ENCODE peak calls at places on chromosome 2, in six cellular contexts. N is GM20000; C is OCI-LY7; X is NCI-H146; Q is stimulated activated CD8-positive, alpha-beta memory T cell treated with anti-CD3 and anti-CD28 coated beads, Interleukin-4, amount 100 ng/mL, for 4 hours; L is effector memory CD8-positive, alpha-beta T cell. M is an unnamed sample.

GRCh38 chr2:7269244-7269643 is 352.0 kb downstream of the RNF144A start:
- DNase-seq in L (no peak), N (no peak), C (no peak), X (no peak), Q (no peak), M (no peak)

GRCh38 chr2:19883971-19884720 is 17.6 kb downstream of the TTC32 start:
- DNase-seq in Q (no peak), L (no peak), C (no peak), N (no peak), X (no peak), M (no peak)

GRCh38 chr2:238024986-238025385 is 35.8 kb upstream of the SCLY start:
- DNase-seq in Q (no peak), N (no peak), C (no peak), X (no peak), L (no peak), M (peak; percentile 30)

GRCh38 chr2:54503192-54503591 is 47.1 kb downstream of the SPTBN1 start:
- DNase-seq in L (no peak), X (peak; percentile 37), N (peak; percentile 54), Q (peak; percentile 4), C (peak; percentile 75), M (no peak)

GRCh38 chr2:170243118-170243837 is 65.3 kb downstream of the MYO3B start:
- DNase-seq in L (no peak), N (no peak), Q (no peak), C (no peak), X (no peak), M (no peak)

GRCh38 chr2:23660227-23660626 is 266.7 kb downstream of the ATAD2B start:
- DNase-seq in L (no peak), C (no peak), Q (no peak), N (no peak), X (peak; percentile 68), M (no peak)

GRCh38 chr2:240463866-240464481 is 28.5 kb downstream of the GPC1 start:
- DNase-seq in N (no peak), C (no peak), Q (no peak), L (no peak), X (no peak), M (no peak)

GRCh38 chr2:218732761-218733158 is 22.1 kb downstream of the TTLL4 start:
- DNase-seq in N (no peak), X (no peak), L (no peak), Q (no peak), C (no peak), M (no peak)

M was measured in AG08395.